ENCODE peak calls at places on chromosomes 2 and 18, in nine cellular contexts. One of them, this sample, is unnamed.

GRCh38 chr2:64857581-64858471 is 131.4 kb upstream of the SLC1A4 start:
- DNase-seq in fibroblast of the aortic adventitia: peak
- DNase-seq in NCI-H1105: no peak
- DNase-seq in hypothalamus: peak
- DNase-seq in H7: no peak
- DNase-seq in upper lobe of right lung: no peak
- DNase-seq in HCT116: no peak
- DNase-seq in CD4-positive, alpha-beta memory T cell: no peak
- DNase-seq in ureter: peak
- DNase-seq in this sample: no peak

GRCh38 chr2:239393941-239394340 is 6.9 kb downstream of the HDAC4 start:
- DNase-seq in H7: no peak
- DNase-seq in HCT116: no peak
- DNase-seq in ureter: no peak
- DNase-seq in upper lobe of right lung: no peak
- DNase-seq in CD4-positive, alpha-beta memory T cell: no peak
- DNase-seq in hypothalamus: no peak
- DNase-seq in NCI-H1105: no peak
- DNase-seq in fibroblast of the aortic adventitia: peak
- DNase-seq in this sample: no peak

GRCh38 chr18:77305676-77306075 is 56.0 kb downstream of the GALR1 start:
- DNase-seq in NCI-H1105: no peak
- DNase-seq in H7: no peak
- DNase-seq in hypothalamus: no peak
- DNase-seq in upper lobe of right lung: no peak
- DNase-seq in HCT116: no peak
- DNase-seq in ureter: no peak
- DNase-seq in CD4-positive, alpha-beta memory T cell: no peak
- DNase-seq in fibroblast of the aortic adventitia: no peak
- DNase-seq in this sample: no peak

GRCh38 chr2:133324150-133324561 is 244.1 kb downstream of the NCKAP5 start:
- DNase-seq in H7: no peak
- DNase-seq in NCI-H1105: no peak
- DNase-seq in upper lobe of right lung: no peak
- DNase-seq in HCT116: no peak
- DNase-seq in CD4-positive, alpha-beta memory T cell: no peak
- DNase-seq in ureter: no peak
- DNase-seq in hypothalamus: no peak
- DNase-seq in fibroblast of the aortic adventitia: peak
- DNase-seq in this sample: no peak

GRCh38 chr2:98637401-98638144 is 29.2 kb downstream of the UNC50 start:
- DNase-seq in upper lobe of right lung: no peak
- DNase-seq in ureter: no peak
- DNase-seq in HCT116: no peak
- DNase-seq in H7: no peak
- DNase-seq in hypothalamus: no peak
- DNase-seq in NCI-H1105: no peak
- DNase-seq in CD4-positive, alpha-beta memory T cell: peak
- DNase-seq in fibroblast of the aortic adventitia: no peak
- DNase-seq in this sample: no peak

GRCh38 chr18:33696332-33697162 is 118.5 kb downstream of the ASXL3 start:
- DNase-seq in fibroblast of the aortic adventitia: no peak
- DNase-seq in H7: no peak
- DNase-seq in NCI-H1105: no peak
- DNase-seq in HCT116: no peak
- DNase-seq in ureter: no peak
- DNase-seq in CD4-positive, alpha-beta memory T cell: no peak
- DNase-seq in upper lobe of right lung: no peak
- DNase-seq in hypothalamus: no peak
- DNase-seq in this sample: no peak

GRCh38 chr18:37355772-37356171 is 209.8 kb downstream of the CELF4 start:
- DNase-seq in NCI-H1105: no peak
- DNase-seq in HCT116: no peak
- DNase-seq in hypothalamus: no peak
- DNase-seq in H7: no peak
- DNase-seq in CD4-positive, alpha-beta memory T cell: no peak
- DNase-seq in ureter: no peak
- DNase-seq in fibroblast of the aortic adventitia: no peak
- DNase-seq in upper lobe of right lung: no peak
- DNase-seq in this sample: no peak

GRCh38 chr18:76923485-76924085 is 101.2 kb downstream of the ZNF236 start:
- DNase-seq in ureter: no peak
- DNase-seq in upper lobe of right lung: no peak
- DNase-seq in H7: peak
- DNase-seq in fibroblast of the aortic adventitia: peak
- DNase-seq in CD4-positive, alpha-beta memory T cell: no peak
- DNase-seq in NCI-H1105: no peak
- DNase-seq in HCT116: peak
- DNase-seq in hypothalamus: no peak
- DNase-seq in this sample: peak

GRCh38 chr2:86012017-86012712 is 93.5 kb downstream of the POLR1A start:
- DNase-seq in ureter: no peak
- DNase-seq in HCT116: no peak
- DNase-seq in H7: peak
- DNase-seq in fibroblast of the aortic adventitia: no peak
- DNase-seq in CD4-positive, alpha-beta memory T cell: no peak
- DNase-seq in hypothalamus: no peak
- DNase-seq in NCI-H1105: no peak
- DNase-seq in upper lobe of right lung: no peak
- DNase-seq in this sample: no peak

GRCh38 chr2:59761966-59762365 is 791.5 kb downstream of the BCL11A start:
- DNase-seq in CD4-positive, alpha-beta memory T cell: no peak
- DNase-seq in NCI-H1105: no peak
- DNase-seq in fibroblast of the aortic adventitia: no peak
- DNase-seq in HCT116: no peak
- DNase-seq in hypothalamus: no peak
- DNase-seq in ureter: no peak
- DNase-seq in upper lobe of right lung: no peak
- DNase-seq in H7: no peak
- DNase-seq in this sample: no peak

GRCh38 chr2:212156114-212156513 is 382.5 kb downstream of the ERBB4 start:
- DNase-seq in H7: no peak
- DNase-seq in fibroblast of the aortic adventitia: no peak
- DNase-seq in HCT116: no peak
- DNase-seq in NCI-H1105: no peak
- DNase-seq in upper lobe of right lung: no peak
- DNase-seq in hypothalamus: no peak
- DNase-seq in CD4-positive, alpha-beta memory T cell: no peak
- DNase-seq in ureter: no peak
- DNase-seq in this sample: no peak

GRCh38 chr18:46623541-46623940 is 33.5 kb downstream of the LOXHD1 start:
- DNase-seq in hypothalamus: no peak
- DNase-seq in upper lobe of right lung: no peak
- DNase-seq in CD4-positive, alpha-beta memory T cell: no peak
- DNase-seq in fibroblast of the aortic adventitia: no peak
- DNase-seq in NCI-H1105: no peak
- DNase-seq in HCT116: no peak
- DNase-seq in H7: no peak
- DNase-seq in ureter: peak
- DNase-seq in this sample: peak

GRCh38 chr2:10265328-10266132 is 37.2 kb upstream of the HPCAL1 start:
- DNase-seq in upper lobe of right lung: peak
- DNase-seq in ureter: no peak
- DNase-seq in NCI-H1105: no peak
- DNase-seq in fibroblast of the aortic adventitia: no peak
- DNase-seq in H7: peak
- DNase-seq in CD4-positive, alpha-beta memory T cell: no peak
- DNase-seq in HCT116: no peak
- DNase-seq in hypothalamus: no peak
- DNase-seq in this sample: no peak